ENCODE peak calls at places on chromosomes 3 and 15, in eight cellular contexts. H, T, B, F, S, W, L and A are unnamed samples.
A peak's percentile ranks its signal among the peaks of the same experiment; 100 is the strongest.

GRCh38 chr3:114380233-114380645 is 86.4 kb downstream of the TIGIT start:
- DNase-seq in F (peak; percentile 6), B (no peak), S (peak; percentile 29), T (peak; percentile 87), H (peak; percentile 29), W (peak; percentile 65), L (no peak), A (peak; percentile 82)

GRCh38 chr3:40911928-40912327 is 287.4 kb upstream of the CTNNB1 start:
- DNase-seq in W (no peak), F (no peak), S (no peak), T (no peak), B (no peak), H (no peak), L (no peak), A (no peak)

GRCh38 chr3:172189987-172190603 is 150.7 kb downstream of the FNDC3B start:
- DNase-seq in F (no peak), H (no peak), T (no peak), B (no peak), S (no peak), W (no peak), L (no peak), A (no peak)

GRCh38 chr3:193869221-193870201 is 266.4 kb upstream of the HES1 start:
- DNase-seq in H (no peak), T (peak; percentile 73), F (peak; percentile 52), L (no peak), S (no peak), W (no peak), B (peak; percentile 81), A (no peak)

GRCh38 chr3:37994639-37994972 is 4.0 kb downstream of the VILL start:
- DNase-seq in L (no peak), H (no peak), B (no peak), W (no peak), S (no peak), T (no peak), F (no peak), A (no peak)

GRCh38 chr3:129184396-129184656 is 630 bp upstream of the CNBP start:
- DNase-seq in B (no peak), W (no peak), T (peak; percentile 73), L (no peak), F (peak; percentile 35), S (no peak), H (peak; percentile 26), A (no peak)

GRCh38 chr3:99250272-99250671 is 348.8 kb upstream of the DCBLD2 start:
- DNase-seq in S (no peak), H (no peak), F (no peak), B (no peak), W (no peak), T (no peak), L (no peak), A (no peak)

GRCh38 chr3:16697437-16698258 is 92.4 kb upstream of the DAZL start:
- DNase-seq in B (no peak), T (no peak), W (no peak), L (no peak), F (no peak), H (no peak), S (no peak), A (no peak)

GRCh38 chr15:70636540-70637165 is 126.7 kb downstream of the UACA start:
- DNase-seq in T (no peak), B (no peak), H (no peak), S (no peak), L (no peak), W (no peak), F (peak; percentile 42), A (peak; percentile 48)

GRCh38 chr15:62742409-62743171 is 300.0 kb upstream of the TPM1 start:
- DNase-seq in H (peak; percentile 45), B (no peak), S (peak; percentile 53), T (peak; percentile 92), F (peak; percentile 84), W (peak; percentile 42), L (no peak), A (peak; percentile 66)

GRCh38 chr3:50303038-50303815 is at the start of gene HYAL1:
- DNase-seq in S (peak; percentile 86), B (no peak), F (peak; percentile 50), T (peak; percentile 83), H (no peak), W (peak; percentile 77), L (no peak), A (peak; percentile 80)

GRCh38 chr15:29222129-29222853 is 47.3 kb downstream of the NSMCE3 start:
- DNase-seq in H (no peak), T (no peak), L (no peak), B (no peak), W (no peak), S (no peak), F (no peak), A (no peak)
- TF ChIP-seq EP300 in H (no peak), T (no peak), L (no peak), B (no peak), W (no peak), S (no peak), F (no peak), A (no peak)

GRCh38 chr3:101825904-101826445 is 23.3 kb upstream of the NFKBIZ start:
- DNase-seq in W (no peak), F (no peak), B (no peak), H (no peak), S (no peak), T (no peak), L (no peak), A (no peak)
- TF ChIP-seq EP300 in W (no peak), F (no peak), B (no peak), H (no peak), S (no peak), T (no peak), L (no peak), A (no peak)

DNA sequence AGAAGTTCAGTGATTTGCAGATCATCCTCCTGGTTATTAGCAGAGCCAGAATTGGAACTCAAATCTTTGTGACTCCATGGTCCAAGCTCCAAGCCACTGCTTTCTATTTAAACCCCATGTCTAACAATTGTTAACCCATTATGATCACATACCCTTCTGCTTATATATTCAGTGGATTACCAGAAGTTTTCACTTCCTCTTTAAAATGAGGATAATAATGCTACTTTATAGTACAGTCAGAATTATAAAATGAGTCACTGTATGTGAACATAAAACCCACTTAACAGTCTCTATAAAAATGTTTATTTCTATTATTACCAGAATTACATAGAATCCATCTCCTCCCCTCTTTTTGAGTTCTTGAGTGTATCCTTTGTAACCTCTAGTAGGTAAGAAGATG is 550.7 kb upstream of the DPPA4 start:
- DNase-seq in L (no peak), W (no peak), S (no peak), T (no peak), F (no peak), H (no peak), B (no peak), A (no peak)
- TF ChIP-seq EP300 in L (no peak), W (no peak), S (no peak), T (no peak), F (no peak), H (no peak), B (no peak), A (no peak)

GRCh38 chr3:126932188-126932931 is 50.6 kb upstream of the PLXNA1 start:
- DNase-seq in H (no peak), B (no peak), F (no peak), W (no peak), T (peak; percentile 56), S (no peak), L (no peak), A (no peak)
- TF ChIP-seq EP300 in H (no peak), B (no peak), F (no peak), W (no peak), T (no peak), S (no peak), L (no peak), A (no peak)

GRCh38 chr3:51332156-51332555 is 52.9 kb upstream of the MANF start:
- DNase-seq in W (no peak), B (no peak), T (no peak), H (no peak), L (no peak), S (no peak), F (no peak), A (no peak)
- TF ChIP-seq EP300 in W (no peak), B (no peak), T (no peak), H (no peak), L (no peak), S (no peak), F (no peak), A (no peak)